ENCODE peak calls at places on chromosomes 3 and 15, in five cellular contexts. One of them, this sample, is unnamed. For H3K79me2, the result is how much of the 10 kb centered on the place peaks cover.

GRCh38 chr3:40845447-40845846 is 320.7 kb downstream of the ZNF621 start:
- DNase-seq in PC-3: no peak
- DNase-seq in GM23248: no peak
- DNase-seq in osteoblast: no peak
- DNase-seq in fibroblast of lung: no peak
- DNase-seq in this sample: no peak

GRCh38 chr3:37729119-37729518 is 132.6 kb upstream of the CTDSPL start:
- DNase-seq in PC-3: no peak
- DNase-seq in fibroblast of lung: peak
- DNase-seq in GM23248: peak
- DNase-seq in osteoblast: no peak
- DNase-seq in this sample: no peak

GRCh38 chr3:7144696-7145308 is 283.9 kb downstream of the GRM7 start:
- DNase-seq in GM23248: peak
- DNase-seq in fibroblast of lung: no peak
- DNase-seq in osteoblast: peak
- DNase-seq in PC-3: peak
- DNase-seq in this sample: no peak

GRCh38 chr3:133113526-133113925 is 75.3 kb downstream of the TMEM108 start:
- DNase-seq in GM23248: peak
- DNase-seq in osteoblast: no peak
- DNase-seq in fibroblast of lung: peak
- DNase-seq in PC-3: peak
- DNase-seq in this sample: no peak

GRCh38 chr15:40150163-40150925 is 10.5 kb upstream of the BUB1B start:
- DNase-seq in PC-3: peak
- DNase-seq in GM23248: peak
- DNase-seq in fibroblast of lung: peak
- DNase-seq in osteoblast: no peak
- DNase-seq in this sample: peak

GRCh38 chr3:127483902-127484591 is 106.5 kb downstream of the TPRA1 start:
- DNase-seq in GM23248: no peak
- DNase-seq in PC-3: no peak
- DNase-seq in fibroblast of lung: no peak
- DNase-seq in osteoblast: no peak
- DNase-seq in this sample: no peak

GRCh38 chr3:141498592-141499223 is 11.9 kb downstream of the RASA2 start:
- DNase-seq in PC-3: no peak
- DNase-seq in osteoblast: no peak
- DNase-seq in fibroblast of lung: no peak
- DNase-seq in GM23248: no peak
- DNase-seq in this sample: no peak

GRCh38 chr3:133038731-133039398 is 674 bp downstream of the TMEM108 start:
- DNase-seq in fibroblast of lung: no peak
- DNase-seq in PC-3: no peak
- DNase-seq in osteoblast: peak
- DNase-seq in GM23248: peak
- DNase-seq in this sample: no peak

GRCh38 chr3:154018100-154018696 is 103.0 kb upstream of the ARHGEF26 start:
- DNase-seq in GM23248: peak
- DNase-seq in osteoblast: no peak
- DNase-seq in PC-3: peak
- DNase-seq in fibroblast of lung: peak
- DNase-seq in this sample: peak

GRCh38 chr15:48671381-48672022 is 26.0 kb upstream of the FBN1 start:
- DNase-seq in fibroblast of lung: peak
- DNase-seq in GM23248: peak
- DNase-seq in PC-3: peak
- DNase-seq in osteoblast: peak
- DNase-seq in this sample: no peak

GRCh38 chr15:61889706-61890105 is 170.5 kb downstream of the VPS13C start:
- DNase-seq in osteoblast: no peak
- DNase-seq in fibroblast of lung: no peak
- DNase-seq in PC-3: peak
- DNase-seq in GM23248: no peak
- DNase-seq in this sample: no peak

GRCh38 chr3:150129181-150129580 is 158.5 kb upstream of the PFN2 start:
- DNase-seq in fibroblast of lung: peak
- DNase-seq in GM23248: no peak
- DNase-seq in osteoblast: no peak
- DNase-seq in PC-3: no peak
- DNase-seq in this sample: no peak

GRCh38 chr15:39127925-39128617 is 452.8 kb upstream of the THBS1 start:
- DNase-seq in GM23248: peak
- DNase-seq in PC-3: peak
- DNase-seq in fibroblast of lung: peak
- DNase-seq in osteoblast: peak
- DNase-seq in this sample: peak

GRCh38 chr3:114789803-114790202 is 357.3 kb downstream of the ZBTB20 start:
- DNase-seq in osteoblast: no peak
- DNase-seq in PC-3: no peak
- DNase-seq in GM23248: no peak
- DNase-seq in fibroblast of lung: no peak
- DNase-seq in this sample: no peak

GRCh38 chr3:169610888-169611291 is 52.6 kb downstream of the MECOM start:
- DNase-seq in osteoblast: no peak
- DNase-seq in GM23248: no peak
- DNase-seq in PC-3: no peak
- DNase-seq in fibroblast of lung: no peak
- DNase-seq in this sample: no peak

GRCh38 chr15:45157974-45158373 is 28.2 kb downstream of the DUOX1 start:
- DNase-seq in fibroblast of lung: peak
- DNase-seq in PC-3: peak
- DNase-seq in GM23248: peak
- DNase-seq in osteoblast: peak
- DNase-seq in this sample: peak

GRCh38 chr3:135057996-135058395 is 262.9 kb downstream of the EPHB1 start:
- DNase-seq in GM23248: no peak
- DNase-seq in PC-3: no peak
- DNase-seq in osteoblast: no peak
- DNase-seq in fibroblast of lung: no peak
- DNase-seq in this sample: no peak

GRCh38 chr3:160448845-160449659 is 534 bp downstream of the TRIM59 start:
- DNase-seq in fibroblast of lung: peak
- DNase-seq in PC-3: peak
- DNase-seq in GM23248: peak
- DNase-seq in osteoblast: no peak
- DNase-seq in this sample: no peak

GRCh38 chr3:38379201-38379770 is 32.7 kb downstream of the XYLB start:
- DNase-seq in osteoblast: no peak
- DNase-seq in PC-3: no peak
- DNase-seq in fibroblast of lung: no peak
- DNase-seq in GM23248: no peak
- DNase-seq in this sample: no peak

DNA sequence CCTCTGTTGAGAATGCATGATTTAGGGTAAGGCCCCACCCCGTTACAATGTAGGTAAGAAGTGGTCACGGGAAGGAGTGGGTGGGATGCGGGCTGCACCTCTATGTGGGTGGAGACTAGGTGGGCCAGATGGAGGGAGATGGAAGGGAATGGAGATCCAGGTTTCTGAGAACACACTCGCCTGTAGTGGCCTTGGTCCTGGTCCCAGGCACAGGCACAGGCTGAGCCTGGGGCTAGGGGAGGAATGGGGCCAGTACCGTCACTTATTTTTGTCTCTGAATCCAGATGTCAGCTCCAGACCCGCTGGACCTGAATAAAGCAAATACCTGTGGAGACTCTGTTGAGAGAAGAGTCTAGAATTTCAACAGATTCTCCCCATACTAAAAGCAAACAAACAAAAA is 31.5 kb downstream of the GOLGA6A start:
- DNase-seq in PC-3: no peak
- DNase-seq in fibroblast of lung: no peak
- DNase-seq in osteoblast: no peak
- DNase-seq in GM23248: no peak
- DNase-seq in this sample: no peak
- H3K27ac ChIP-seq in PC-3: no peak
- H3K27ac ChIP-seq in fibroblast of lung: peak
- H3K27ac ChIP-seq in osteoblast: peak
- H3K27ac ChIP-seq in GM23248: peak
- H3K27ac ChIP-seq in this sample: peak

GRCh38 chr3:69542265-69543079 is 156.6 kb upstream of the FRMD4B start:
- DNase-seq in fibroblast of lung: peak
- DNase-seq in osteoblast: no peak
- DNase-seq in GM23248: peak
- DNase-seq in PC-3: no peak
- DNase-seq in this sample: no peak

GRCh38 chr3:69541823-69542264 is 156.0 kb upstream of the FRMD4B start:
- DNase-seq in osteoblast: no peak
- DNase-seq in fibroblast of lung: peak
- DNase-seq in GM23248: peak
- DNase-seq in PC-3: no peak
- DNase-seq in this sample: no peak

GRCh38 chr3:69543080-69543429 is 157.2 kb upstream of the FRMD4B start:
- DNase-seq in PC-3: no peak
- DNase-seq in fibroblast of lung: no peak
- DNase-seq in GM23248: no peak
- DNase-seq in osteoblast: no peak
- DNase-seq in this sample: no peak

GRCh38 chr3:69536306-69537020 is 150.6 kb upstream of the FRMD4B start:
- DNase-seq in osteoblast: no peak
- DNase-seq in PC-3: no peak
- DNase-seq in GM23248: no peak
- DNase-seq in fibroblast of lung: no peak
- DNase-seq in this sample: no peak

DNA sequence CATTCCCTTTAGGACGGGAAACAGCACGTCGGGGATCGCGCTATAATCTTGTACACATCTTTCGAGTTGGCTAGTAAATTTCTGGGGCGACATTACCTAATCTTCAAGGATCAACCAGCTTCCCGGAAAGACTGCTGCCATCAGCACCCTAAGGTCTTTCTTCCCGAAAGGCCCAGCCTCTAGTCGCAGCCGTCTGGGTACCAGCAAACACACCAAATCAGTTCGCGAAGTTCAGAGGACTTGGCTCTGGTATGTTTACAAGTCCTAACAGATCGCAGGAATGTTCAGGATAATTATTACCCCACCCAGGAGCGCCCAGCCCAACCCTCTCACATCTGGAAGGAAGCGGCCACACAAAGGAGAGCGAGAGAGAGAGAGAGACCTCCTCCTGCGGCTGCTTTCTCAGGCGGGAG is 155.2 kb upstream of the FRMD4B start:
- DNase-seq in fibroblast of lung: peak
- DNase-seq in osteoblast: no peak
- DNase-seq in GM23248: no peak
- DNase-seq in PC-3: no peak
- DNase-seq in this sample: no peak
- H3K4me2 ChIP-seq in fibroblast of lung: no peak
- H3K4me2 ChIP-seq in osteoblast: no peak
- H3K4me2 ChIP-seq in GM23248: no peak
- H3K4me2 ChIP-seq in PC-3: peak
- H3K4me2 ChIP-seq in this sample: no peak

DNA sequence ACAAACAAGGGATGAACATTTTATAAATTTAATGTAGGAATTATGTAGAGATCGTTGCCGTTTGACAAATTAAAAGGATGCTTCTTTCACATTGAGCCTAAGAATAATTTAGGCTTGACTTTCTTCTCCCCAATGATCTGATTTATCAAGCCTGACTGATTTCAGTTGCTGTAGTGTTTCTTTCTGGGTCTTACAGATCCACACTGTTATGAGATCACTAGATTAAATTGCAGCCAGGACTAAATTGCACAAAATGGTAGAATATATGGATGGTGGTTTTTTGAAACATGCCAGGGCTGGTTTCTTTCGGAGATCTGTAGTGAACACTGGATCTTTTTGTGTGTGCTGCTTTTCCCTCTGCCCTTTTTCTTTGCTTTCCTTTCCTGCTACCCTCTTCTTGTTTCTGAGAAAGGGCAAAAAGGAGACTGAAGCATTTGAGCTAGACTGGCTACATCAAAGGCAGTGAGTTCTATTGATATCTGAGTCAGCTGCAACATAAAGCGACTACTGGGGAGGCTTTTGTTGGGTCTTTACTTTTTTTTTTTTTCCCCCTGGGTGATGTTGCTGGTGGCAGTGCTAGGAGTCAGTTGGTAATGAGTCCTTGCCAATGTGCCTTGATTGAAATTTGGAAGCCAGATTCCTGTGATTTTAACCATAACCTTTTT is 83.0 kb downstream of the AKAP13 start:
- DNase-seq in GM23248: no peak
- DNase-seq in PC-3: no peak
- DNase-seq in fibroblast of lung: no peak
- DNase-seq in osteoblast: no peak
- DNase-seq in this sample: no peak
- H3K79me2 ChIP-seq in GM23248: half or more
- H3K79me2 ChIP-seq in PC-3: half or more
- H3K79me2 ChIP-seq in fibroblast of lung: under half
- H3K79me2 ChIP-seq in osteoblast: half or more
- H3K79me2 ChIP-seq in this sample: half or more

GRCh38 chr3:126337980-126338651 is 19.1 kb downstream of the KLF15 start:
- DNase-seq in osteoblast: peak
- DNase-seq in PC-3: no peak
- DNase-seq in GM23248: no peak
- DNase-seq in fibroblast of lung: no peak
- DNase-seq in this sample: no peak
- H3K27ac ChIP-seq in osteoblast: no peak
- H3K27ac ChIP-seq in PC-3: no peak
- H3K27ac ChIP-seq in GM23248: no peak
- H3K27ac ChIP-seq in fibroblast of lung: no peak
- H3K27ac ChIP-seq in this sample: no peak

DNA sequence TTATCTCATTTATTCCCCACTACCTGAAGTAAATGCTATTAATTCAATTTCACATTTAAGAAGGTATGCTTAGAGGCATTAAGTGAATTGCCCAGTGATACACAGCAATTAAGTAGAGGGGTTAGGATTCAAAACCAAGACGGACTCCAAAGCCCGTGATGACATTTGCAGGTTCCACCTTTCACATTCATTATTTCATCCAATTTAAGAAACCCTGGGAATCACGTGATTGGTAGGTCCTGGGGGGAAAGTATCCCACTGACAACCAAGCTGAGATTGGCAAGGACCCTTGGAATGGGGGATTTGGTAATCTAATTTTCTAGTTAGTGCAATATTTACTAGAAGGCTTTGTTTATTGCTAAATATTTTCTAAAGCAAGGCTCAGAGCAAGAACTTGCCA is 1.8 kb downstream of the POMGNT2 start:
- DNase-seq in PC-3: no peak
- DNase-seq in GM23248: no peak
- DNase-seq in fibroblast of lung: no peak
- DNase-seq in osteoblast: no peak
- DNase-seq in this sample: no peak
- H3K4me2 ChIP-seq in PC-3: peak
- H3K4me2 ChIP-seq in GM23248: no peak
- H3K4me2 ChIP-seq in fibroblast of lung: no peak
- H3K4me2 ChIP-seq in osteoblast: no peak
- H3K4me2 ChIP-seq in this sample: peak